ENCODE peak calls at places on chromosomes 13 and 19, in eight cellular contexts. O, B, A, Z, K, V, H and Q are unnamed samples.

GRCh38 chr13:20412761-20413355 is 112.8 kb downstream of the CRYL1 start:
- DNase-seq in V (no peak), H (no peak), O (no peak), K (no peak), B (no peak), Z (no peak), A (no peak), Q (no peak)

GRCh38 chr13:23642110-23642509 is 71.9 kb downstream of the TNFRSF19 start:
- DNase-seq in O (no peak), H (no peak), A (no peak), K (no peak), Z (no peak), V (peak), B (no peak), Q (no peak)

GRCh38 chr19:40907968-40908735 is 26.1 kb upstream of the CYP2A7 start:
- DNase-seq in B (no peak), Z (no peak), K (no peak), H (no peak), A (no peak), V (no peak), O (no peak), Q (no peak)

GRCh38 chr19:33377586-33378475 is 4.3 kb downstream of the CEBPG start:
- DNase-seq in O (no peak), V (peak), Z (no peak), A (no peak), H (peak), B (no peak), K (no peak), Q (no peak)

GRCh38 chr19:29287061-29287460 is 74.1 kb upstream of the UQCRFS1 start:
- DNase-seq in B (no peak), H (no peak), V (no peak), K (no peak), A (no peak), O (no peak), Z (no peak), Q (no peak)

GRCh38 chr13:73059460-73060250 is 850 bp downstream of the KLF5 start:
- DNase-seq in O (peak), B (peak), K (no peak), A (no peak), V (peak), H (peak), Z (peak), Q (peak)

GRCh38 chr19:41774515-41774980 is 19.2 kb downstream of the CEACAM6 start:
- DNase-seq in Z (no peak), V (no peak), K (no peak), B (no peak), H (peak), A (no peak), O (no peak), Q (no peak)

GRCh38 chr19:18464646-18465045 is 26.7 kb upstream of the ISYNA1 start:
- DNase-seq in A (peak), H (no peak), O (no peak), V (peak), Z (peak), B (peak), K (peak), Q (peak)

GRCh38 chr13:107835339-107836018 is 379.9 kb downstream of the LIG4 start:
- DNase-seq in A (no peak), O (no peak), H (no peak), V (peak), Z (no peak), K (no peak), B (no peak), Q (no peak)

GRCh38 chr13:75762066-75762937 is 126.2 kb downstream of the LMO7 start:
- DNase-seq in V (no peak), K (no peak), B (no peak), A (no peak), H (no peak), O (no peak), Z (no peak), Q (peak)

GRCh38 chr19:18768997-18769891 is 21.9 kb downstream of the COMP start:
- DNase-seq in K (no peak), A (no peak), H (no peak), V (no peak), B (no peak), O (no peak), Z (no peak), Q (no peak)

GRCh38 chr19:947090-947706 is 21.4 kb downstream of the ARID3A start:
- DNase-seq in A (no peak), V (no peak), K (no peak), Z (no peak), O (no peak), H (no peak), B (no peak), Q (no peak)

GRCh38 chr13:113169277-113170272 is 11.1 kb downstream of the PROZ start:
- DNase-seq in Z (peak), V (no peak), K (no peak), B (no peak), O (no peak), H (no peak), A (no peak), Q (peak)

GRCh38 chr19:44640518-44640917 is 3.2 kb upstream of the PVR start:
- DNase-seq in B (no peak), Z (peak), V (peak), K (peak), A (no peak), O (no peak), H (no peak), Q (no peak)

GRCh38 chr19:51131780-51132680 is 7.3 kb downstream of the SIGLEC9 start:
- DNase-seq in H (peak), K (no peak), B (peak), V (peak), Z (peak), O (no peak), A (no peak), Q (no peak)

GRCh38 chr19:11446652-11447301 is 11.3 kb downstream of the PRKCSH start:
- DNase-seq in V (no peak), H (no peak), K (no peak), B (peak), A (no peak), Z (peak), O (peak), Q (no peak)

GRCh38 chr19:6849876-6850275 is 37.5 kb upstream of the ADGRE1 start:
- DNase-seq in A (no peak), Z (no peak), K (no peak), H (no peak), O (no peak), V (no peak), B (no peak), Q (no peak)

GRCh38 chr19:4624733-4625362 is 14.5 kb upstream of the TNFAIP8L1 start:
- DNase-seq in Z (no peak), O (no peak), A (no peak), H (peak), B (no peak), V (peak), K (no peak), Q (peak)

GRCh38 chr19:33194884-33195710 is 967 bp downstream of the LRP3 start:
- DNase-seq in V (peak), H (no peak), K (no peak), A (no peak), O (no peak), Z (peak), B (peak), Q (peak)

GRCh38 chr13:78430166-78430791 is 173.1 kb downstream of the POU4F1 start:
- DNase-seq in V (no peak), K (no peak), A (no peak), H (no peak), O (no peak), B (no peak), Z (no peak), Q (no peak)

GRCh38 chr19:30453768-30454167 is 81.6 kb downstream of the ZNF536 start:
- DNase-seq in Z (no peak), B (no peak), A (no peak), K (no peak), V (no peak), O (no peak), H (no peak), Q (no peak)

GRCh38 chr13:51241720-51242119 is 19.5 kb downstream of the FAM124A start:
- DNase-seq in V (peak), Z (no peak), K (no peak), O (no peak), H (no peak), B (no peak), A (no peak), Q (no peak)

GRCh38 chr13:20106751-20107150 is 54.1 kb downstream of the GJA3 start:
- DNase-seq in V (no peak), B (no peak), Z (no peak), O (no peak), H (no peak), A (no peak), K (no peak), Q (no peak)

GRCh38 chr13:95787356-95788099 is 110.6 kb downstream of the DNAJC3 start:
- DNase-seq in K (no peak), O (no peak), B (no peak), V (peak), H (no peak), Z (no peak), A (no peak), Q (no peak)

GRCh38 chr13:97136418-97136817 is 85.7 kb upstream of the MBNL2 start:
- DNase-seq in A (no peak), K (no peak), V (no peak), H (no peak), Z (no peak), B (no peak), O (no peak), Q (no peak)

GRCh38 chr13:30334663-30335386 is 27.5 kb upstream of the KATNAL1 start:
- DNase-seq in B (no peak), A (no peak), Z (no peak), V (no peak), H (no peak), K (no peak), O (no peak), Q (peak)

GRCh38 chr13:45224181-45224580 is 23.3 kb upstream of the KCTD4 start:
- DNase-seq in K (no peak), H (no peak), B (no peak), V (peak), Z (no peak), O (no peak), A (no peak), Q (no peak)

GRCh38 chr19:30085394-30085793 is 143.4 kb downstream of the URI1 start:
- DNase-seq in B (no peak), H (no peak), K (no peak), O (no peak), Z (no peak), V (no peak), A (no peak), Q (peak)

GRCh38 chr19:15551183-15552004 is 43.1 kb downstream of the CYP4F22 start:
- DNase-seq in H (peak), Z (peak), A (no peak), K (no peak), O (no peak), V (no peak), B (peak), Q (peak)